ENCODE peak calls at places on chromosomes 12 and 14, in five cellular contexts. Z is B cell, E is nephron progenitor cell, A is neural crest cell, G is dorsolateral prefrontal cortex. F is an unnamed sample.

GRCh38 chr12:119649202-119649808 is 18.6 kb upstream of the PRKAB1 start:
- DNase-seq in G (no peak), A (no peak), E (no peak), Z (peak; percentile 18), F (peak; percentile 65)

GRCh38 chr12:15601210-15601800 is 187.9 kb downstream of the EPS8 start:
- DNase-seq in G (no peak), A (no peak), E (no peak), Z (no peak), F (no peak)

GRCh38 chr12:22409071-22409951 is 74.8 kb upstream of the ST8SIA1 start:
- DNase-seq in E (no peak), G (no peak), Z (no peak), A (no peak), F (peak; percentile 75)

GRCh38 chr12:77120156-77120555 is 54.8 kb upstream of the E2F7 start:
- DNase-seq in Z (no peak), E (no peak), A (no peak), G (no peak), F (no peak)

GRCh38 chr12:58668233-58668632 is 252.1 kb downstream of the LRIG3 start:
- DNase-seq in A (no peak), Z (no peak), E (no peak), G (no peak), F (no peak)

GRCh38 chr12:20455001-20455706 is 86.8 kb downstream of the PDE3A start:
- DNase-seq in E (no peak), Z (no peak), A (no peak), G (no peak), F (no peak)

GRCh38 chr14:51873221-51873893 is 12.9 kb downstream of the GNG2 start:
- DNase-seq in G (no peak), E (no peak), A (no peak), Z (peak; percentile 45), F (peak; percentile 69)

GRCh38 chr14:104437703-104438102 is 141.9 kb upstream of the C14orf180 start:
- DNase-seq in A (no peak), G (no peak), Z (no peak), E (no peak), F (no peak)

GRCh38 chr14:63045612-63046320 is 508 bp upstream of the KCNH5 start:
- DNase-seq in E (peak; percentile 87), G (peak; percentile 54), A (peak; percentile 73), Z (no peak), F (peak; percentile 9)

GRCh38 chr14:91418387-91419043 is 895 bp upstream of the CCDC88C start:
- DNase-seq in E (peak; percentile 87), G (no peak), Z (peak; percentile 88), A (peak; percentile 73), F (peak; percentile 56)

GRCh38 chr14:93977790-93978581 is 1.6 kb upstream of the ASB2 start:
- DNase-seq in G (no peak), A (no peak), E (no peak), Z (peak; percentile 66), F (peak; percentile 59)

GRCh38 chr12:127650626-127651025 is 616.3 kb upstream of the TMEM132C start:
- DNase-seq in E (peak; percentile 37), Z (no peak), G (no peak), A (no peak), F (no peak)

GRCh38 chr12:27682534-27682933 is 13.7 kb upstream of the REP15 start:
- DNase-seq in A (no peak), E (no peak), Z (no peak), G (no peak), F (no peak)

GRCh38 chr12:124531281-124531745 is 36.1 kb downstream of the NCOR2 start:
- DNase-seq in E (peak; percentile 77), G (no peak), A (no peak), Z (no peak), F (no peak)

GRCh38 chr14:96876747-96877146 is 79.6 kb downstream of the VRK1 start:
- DNase-seq in A (no peak), E (no peak), G (no peak), Z (no peak), F (no peak)

GRCh38 chr12:30517320-30517719 is 178.3 kb downstream of the IPO8 start:
- DNase-seq in E (no peak), G (no peak), Z (no peak), A (no peak), F (no peak)

GRCh38 chr12:31589896-31590729 is 823 bp downstream of the DENND5B start:
- DNase-seq in G (peak; percentile 58), E (peak; percentile 72), A (peak; percentile 69), Z (peak; percentile 75), F (peak; percentile 60)

GRCh38 chr12:80190001-80190400 is 90.7 kb downstream of the OTOGL start:
- DNase-seq in G (no peak), A (no peak), E (no peak), Z (no peak), F (no peak)

GRCh38 chr12:3704512-3705348 is 48.2 kb downstream of the CRACR2A start:
- DNase-seq in Z (no peak), G (no peak), A (no peak), E (no peak), F (no peak)

GRCh38 chr14:85437143-85437542 is 92.8 kb upstream of the FLRT2 start:
- DNase-seq in G (no peak), E (no peak), A (no peak), Z (no peak), F (no peak)

GRCh38 chr14:24273422-24273998 is 2.1 kb upstream of the RABGGTA start:
- DNase-seq in E (no peak), A (no peak), G (no peak), Z (no peak), F (no peak)

GRCh38 chr14:100142073-100143040 is 17.1 kb downstream of the DEGS2 start:
- DNase-seq in G (no peak), E (no peak), Z (no peak), A (no peak), F (no peak)
- TF ChIP-seq CTCF in G (no peak), E (no peak), Z (no peak), A (no peak), F (no peak)

GRCh38 chr12:46635818-46636217 is 190.0 kb downstream of the SLC38A4 start:
- DNase-seq in A (no peak), E (no peak), G (no peak), Z (no peak), F (no peak)
- TF ChIP-seq CTCF in A (no peak), E (no peak), G (no peak), Z (no peak), F (no peak)

DNA sequence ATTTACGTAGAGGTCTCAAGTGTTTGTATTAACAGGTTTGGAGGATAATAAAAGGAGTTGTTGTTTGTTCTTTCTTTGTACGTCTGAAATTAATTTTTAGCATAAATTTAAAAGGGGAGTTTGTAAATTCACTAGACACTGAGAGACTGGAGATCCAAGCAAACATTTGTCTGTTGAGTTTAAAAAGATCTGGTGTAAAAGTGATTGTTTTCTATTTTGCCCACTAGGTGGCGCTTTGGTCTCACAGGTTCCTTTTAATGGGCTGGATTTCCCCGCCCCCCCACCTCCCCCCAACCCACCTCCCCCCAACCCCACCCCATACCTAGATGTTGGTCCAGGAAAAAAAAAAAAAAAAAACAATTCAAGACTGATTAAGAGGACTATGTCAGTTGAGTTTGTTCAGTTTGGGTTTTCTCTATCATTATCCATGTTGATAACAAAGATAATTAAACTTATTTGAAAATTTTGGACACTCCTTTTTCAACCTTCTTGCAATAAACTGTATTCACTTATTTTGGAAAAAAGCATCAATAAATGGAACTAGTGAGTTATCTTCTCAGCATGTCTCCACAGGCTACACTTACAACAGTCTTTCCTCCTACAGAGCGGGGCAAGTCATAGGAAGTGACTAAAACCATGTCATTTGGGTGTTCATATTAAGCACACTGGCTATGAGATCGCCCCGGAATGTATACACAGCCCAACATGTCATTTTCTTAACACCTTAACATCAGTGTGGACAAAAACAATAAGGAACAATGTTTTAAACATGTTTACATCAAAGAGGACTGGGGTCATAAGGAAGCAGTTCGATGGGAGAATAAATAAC is 841.1 kb downstream of the NRXN3 start:
- DNase-seq in A (no peak), G (no peak), Z (peak; percentile 4), E (peak; percentile 38), F (peak; percentile 20)
- TF ChIP-seq CTCF in A (peak; percentile 70), G (peak; percentile 60), Z (peak; percentile 57), E (peak; percentile 43), F (peak; percentile 33)

DNA sequence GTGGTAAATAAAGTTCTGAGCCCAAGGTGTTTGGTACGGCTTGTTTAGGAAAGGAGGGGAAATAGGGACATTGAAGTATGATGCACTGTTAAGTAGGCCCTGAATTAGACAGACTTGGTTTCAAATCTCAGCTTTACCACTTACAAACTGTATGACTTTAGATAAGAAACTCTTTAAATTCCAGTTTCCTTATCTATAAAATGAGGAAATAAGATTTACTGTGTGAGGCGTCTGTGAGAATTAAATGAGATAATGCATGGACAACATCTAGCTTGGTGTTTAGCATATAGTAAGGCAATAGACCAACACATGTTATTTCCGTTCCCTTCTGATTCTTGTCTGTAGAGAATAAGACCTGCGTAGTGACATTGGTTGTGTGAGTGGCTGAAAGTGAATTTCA is 7.0 kb downstream of the NCKAP1L start:
- DNase-seq in E (no peak), G (no peak), A (no peak), Z (no peak), F (no peak)
- TF ChIP-seq CTCF in E (no peak), G (no peak), A (no peak), Z (no peak), F (no peak)

GRCh38 chr12:129067482-129067881 is 214.2 kb downstream of the GLT1D1 start:
- DNase-seq in G (no peak), Z (no peak), A (no peak), E (peak; percentile 31), F (no peak)
- TF ChIP-seq CTCF in G (no peak), Z (no peak), A (peak; percentile 47), E (no peak), F (no peak)

GRCh38 chr12:108733132-108733531 is 1.8 kb upstream of the CORO1C start:
- DNase-seq in A (no peak), Z (no peak), E (no peak), G (no peak), F (no peak)

GRCh38 chr12:108731105-108731865 is at the start of gene CORO1C:
- DNase-seq in G (peak; percentile 90), Z (peak; percentile 99), E (peak; percentile 98), A (peak; percentile 100), F (peak; percentile 95)

GRCh38 chr12:108732489-108732888 is 1.2 kb upstream of the CORO1C start:
- DNase-seq in E (no peak), G (no peak), Z (no peak), A (no peak), F (no peak)

GRCh38 chr12:108730337-108731104 is 797 bp downstream of the CORO1C start:
- DNase-seq in E (peak; percentile 72), Z (peak; percentile 63), G (peak; percentile 60), A (peak; percentile 42), F (peak; percentile 53)

GRCh38 chr12:108731866-108732461 is 646 bp upstream of the CORO1C start:
- DNase-seq in A (peak; percentile 100), E (peak; percentile 100), G (peak; percentile 97), Z (peak; percentile 96), F (peak; percentile 96)
- TF ChIP-seq CTCF in A (peak; percentile 30), E (no peak), G (no peak), Z (no peak), F (no peak)

GRCh38 chr12:70659077-70659606 is 21.9 kb upstream of the PTPRB start:
- DNase-seq in G (no peak), A (no peak), Z (no peak), E (no peak), F (no peak)

GRCh38 chr12:70663838-70664237 is 26.6 kb upstream of the PTPRB start:
- DNase-seq in E (no peak), G (no peak), Z (no peak), A (no peak), F (no peak)

GRCh38 chr12:70660620-70661219 is 23.5 kb upstream of the PTPRB start:
- DNase-seq in Z (peak; percentile 4), A (no peak), E (no peak), G (no peak), F (no peak)

GRCh38 chr12:70660002-70660604 is 22.9 kb upstream of the PTPRB start:
- DNase-seq in E (no peak), Z (no peak), A (no peak), G (no peak), F (no peak)

GRCh38 chr12:70661762-70662161 is 24.5 kb upstream of the PTPRB start:
- DNase-seq in Z (no peak), A (no peak), G (no peak), E (no peak), F (no peak)
- TF ChIP-seq CTCF in Z (no peak), A (no peak), G (no peak), E (no peak), F (no peak)